ENCODE peak calls at places on chromosomes 4 and X, in four cellular contexts. One of them, this sample, is unnamed.

GRCh38 chr4:62644372-62644771 is 1444.2 kb downstream of the ADGRL3 start:
- DNase-seq in K562: peak
- DNase-seq in HepG2: peak
- DNase-seq in GM12878: no peak
- DNase-seq in this sample: peak

GRCh38 chrX:140501321-140501720 is 3.5 kb downstream of the SOX3 start:
- DNase-seq in K562: no peak
- DNase-seq in HepG2: no peak
- DNase-seq in GM12878: no peak
- DNase-seq in this sample: no peak

GRCh38 chr4:156195914-156196313 is 242.2 kb upstream of the CTSO start:
- DNase-seq in GM12878: peak
- DNase-seq in K562: no peak
- DNase-seq in HepG2: no peak
- DNase-seq in this sample: no peak

GRCh38 chr4:187993827-187994226 is 1.7 kb upstream of the ZFP42 start:
- DNase-seq in HepG2: no peak
- DNase-seq in GM12878: no peak
- DNase-seq in K562: peak
- DNase-seq in this sample: peak

GRCh38 chr4:82786794-82787193 is 11.8 kb downstream of the SCD5 start:
- DNase-seq in K562: no peak
- DNase-seq in HepG2: no peak
- DNase-seq in GM12878: no peak
- DNase-seq in this sample: no peak

GRCh38 chrX:28177202-28177601 is 196.0 kb upstream of the DCAF8L1 start:
- DNase-seq in K562: peak
- DNase-seq in GM12878: no peak
- DNase-seq in HepG2: no peak
- DNase-seq in this sample: peak

GRCh38 chr4:6520051-6520450 is 47.6 kb upstream of the PPP2R2C start:
- DNase-seq in HepG2: no peak
- DNase-seq in GM12878: no peak
- DNase-seq in K562: no peak
- DNase-seq in this sample: no peak

GRCh38 chrX:20527458-20528099 is 260.9 kb upstream of the RPS6KA3 start:
- DNase-seq in K562: peak
- DNase-seq in HepG2: peak
- DNase-seq in GM12878: no peak
- DNase-seq in this sample: no peak

GRCh38 chrX:48490661-48491060 is 14.7 kb downstream of the FTSJ1 start:
- DNase-seq in GM12878: no peak
- DNase-seq in HepG2: no peak
- DNase-seq in K562: no peak
- DNase-seq in this sample: no peak

GRCh38 chr4:142567620-142568451 is 278.3 kb downstream of the INPP4B start:
- DNase-seq in K562: no peak
- DNase-seq in GM12878: peak
- DNase-seq in HepG2: no peak
- DNase-seq in this sample: no peak

GRCh38 chr4:24557036-24558022 is 27.0 kb downstream of the DHX15 start:
- DNase-seq in HepG2: no peak
- DNase-seq in K562: no peak
- DNase-seq in GM12878: no peak
- DNase-seq in this sample: no peak

GRCh38 chr4:532588-533317 is 33.7 kb downstream of the PIGG start:
- DNase-seq in K562: peak
- DNase-seq in HepG2: no peak
- DNase-seq in GM12878: no peak
- DNase-seq in this sample: peak

GRCh38 chrX:106863697-106864096 is 39.4 kb downstream of the RIPPLY1 start:
- DNase-seq in K562: no peak
- DNase-seq in GM12878: no peak
- DNase-seq in HepG2: no peak
- DNase-seq in this sample: no peak

GRCh38 chr4:1047976-1048780 is 36.8 kb downstream of the FGFRL1 start:
- DNase-seq in HepG2: no peak
- DNase-seq in GM12878: no peak
- DNase-seq in K562: no peak
- DNase-seq in this sample: no peak

GRCh38 chr4:138028923-138029322 is 213.2 kb downstream of the SLC7A11 start:
- DNase-seq in GM12878: no peak
- DNase-seq in K562: no peak
- DNase-seq in HepG2: no peak
- DNase-seq in this sample: no peak
- TF ChIP-seq CBFB in GM12878: no peak
- TF ChIP-seq CBFB in K562: no peak
- TF ChIP-seq CBFB in HepG2: no peak
- TF ChIP-seq CBFB in this sample: no peak

DNA sequence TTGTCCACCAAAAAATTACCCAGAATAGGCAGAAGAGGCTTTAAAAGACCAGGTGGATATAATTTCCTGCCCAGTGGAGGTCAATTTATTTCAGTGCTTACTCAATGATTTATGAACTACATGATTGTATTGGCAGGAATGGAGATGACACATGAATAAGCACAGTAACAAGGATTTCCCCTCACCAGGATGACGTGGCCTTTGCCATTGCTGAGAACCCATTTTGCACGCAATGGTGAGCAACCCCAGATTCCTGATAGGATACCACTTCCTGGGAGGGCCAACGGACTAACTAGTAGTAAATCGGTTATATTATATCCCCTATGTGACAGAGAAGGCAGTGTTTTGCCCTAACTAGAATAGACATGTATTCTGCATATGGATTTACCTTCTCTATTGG is 11.6 kb upstream of the TTC29 start:
- DNase-seq in K562: no peak
- DNase-seq in HepG2: no peak
- DNase-seq in GM12878: no peak
- DNase-seq in this sample: no peak
- TF ChIP-seq CREM in K562: no peak
- TF ChIP-seq CREM in HepG2: no peak
- TF ChIP-seq CREM in GM12878: no peak
- TF ChIP-seq CREM in this sample: no peak

GRCh38 chr4:158811216-158811540 is 42.4 kb downstream of the FNIP2 start:
- DNase-seq in K562: no peak
- DNase-seq in GM12878: no peak
- DNase-seq in HepG2: no peak
- DNase-seq in this sample: no peak

GRCh38 chr4:158812133-158812532 is 43.3 kb downstream of the FNIP2 start:
- DNase-seq in GM12878: no peak
- DNase-seq in HepG2: no peak
- DNase-seq in K562: no peak
- DNase-seq in this sample: no peak

GRCh38 chr4:158810487-158811215 is 41.8 kb downstream of the FNIP2 start:
- DNase-seq in K562: no peak
- DNase-seq in GM12878: no peak
- DNase-seq in HepG2: no peak
- DNase-seq in this sample: no peak

GRCh38 chr4:158812543-158812942 is 43.7 kb downstream of the FNIP2 start:
- DNase-seq in HepG2: peak
- DNase-seq in GM12878: no peak
- DNase-seq in K562: no peak
- DNase-seq in this sample: no peak

DNA sequence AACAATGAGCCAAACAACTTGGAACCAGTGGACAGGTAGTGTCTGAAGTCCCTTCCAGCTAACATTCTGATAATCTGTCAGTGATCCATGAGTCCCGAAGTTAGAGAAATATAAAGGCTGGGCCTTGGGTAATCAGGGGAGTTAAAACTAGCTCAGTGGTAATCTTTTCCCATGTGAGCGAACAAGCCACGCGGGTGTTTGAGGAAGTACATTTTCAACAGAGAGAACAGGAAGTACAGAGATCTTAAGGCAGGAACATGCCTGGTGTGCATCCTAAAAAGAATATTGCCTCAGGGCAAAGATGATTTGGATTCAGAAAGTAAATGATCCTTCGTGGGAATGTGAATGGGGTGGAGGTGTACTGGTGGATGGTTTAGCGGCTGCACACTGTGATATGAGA is 42.9 kb downstream of the FNIP2 start:
- DNase-seq in K562: peak
- DNase-seq in HepG2: no peak
- DNase-seq in GM12878: no peak
- DNase-seq in this sample: no peak
- TF ChIP-seq CBFB in K562: no peak
- TF ChIP-seq CBFB in HepG2: no peak
- TF ChIP-seq CBFB in GM12878: no peak
- TF ChIP-seq CBFB in this sample: no peak

GRCh38 chrX:2451456-2452316 is 49.1 kb downstream of the DHRSX start:
- DNase-seq in HepG2: no peak
- DNase-seq in GM12878: no peak
- DNase-seq in K562: peak
- DNase-seq in this sample: peak
- TF ChIP-seq CREM in HepG2: no peak
- TF ChIP-seq CREM in GM12878: no peak
- TF ChIP-seq CREM in K562: no peak
- TF ChIP-seq CREM in this sample: no peak

GRCh38 chrX:134782796-134783195 is 124.5 kb upstream of the PLAC1 start:
- DNase-seq in K562: peak
- DNase-seq in GM12878: no peak
- DNase-seq in HepG2: no peak
- DNase-seq in this sample: no peak
- TF ChIP-seq CBFB in K562: no peak
- TF ChIP-seq CBFB in GM12878: no peak
- TF ChIP-seq CBFB in HepG2: no peak
- TF ChIP-seq CBFB in this sample: no peak

This sample was measured in WTC11.